ENCODE peak calls at places on chromosomes 6 and 20, in six cellular contexts. W is thoracic aorta; Y is CD8-positive, alpha-beta memory T cell; G is effector memory CD4-positive, alpha-beta T cell; J is left ventricle myocardium inferior; Q is left lung. Z is an unnamed sample. For H3K4me1, the result is how much of the 10 kb centered on the place peaks cover.

GRCh38 chr6:52409499-52409898 is 10.6 kb upstream of the EFHC1 start:
- DNase-seq in G (no peak), Q (no peak), Y (no peak), W (no peak), J (no peak), Z (no peak)

GRCh38 chr6:84428300-84428907 is 201.0 kb upstream of the CEP162 start:
- DNase-seq in J (peak), G (no peak), Y (no peak), Q (no peak), W (no peak), Z (peak)

GRCh38 chr20:2859330-2860121 is 13.8 kb upstream of the PTPRA start:
- DNase-seq in J (no peak), Y (no peak), W (no peak), Q (no peak), G (no peak), Z (no peak)

GRCh38 chr6:80535914-80536565 is 429.6 kb downstream of the BCKDHB start:
- DNase-seq in W (no peak), Q (no peak), G (no peak), J (no peak), Y (no peak), Z (no peak)

GRCh38 chr6:37688088-37688850 is 9.4 kb downstream of the MDGA1 start:
- DNase-seq in Y (no peak), G (no peak), J (no peak), Q (no peak), W (no peak), Z (no peak)

GRCh38 chr6:39335780-39336541 is 13.5 kb upstream of the KCNK16 start:
- DNase-seq in J (no peak), Q (no peak), W (no peak), G (no peak), Y (no peak), Z (no peak)

GRCh38 chr20:58722379-58722778 is 29.8 kb downstream of the NPEPL1 start:
- DNase-seq in Q (no peak), G (no peak), Y (no peak), W (no peak), J (no peak), Z (no peak)

GRCh38 chr20:63819224-63819917 is 11.7 kb downstream of the ZBTB46 start:
- DNase-seq in J (peak), W (no peak), Q (no peak), Y (no peak), G (no peak), Z (no peak)

GRCh38 chr20:61355096-61355495 is 103.0 kb downstream of the CDH4 start:
- DNase-seq in G (no peak), Q (no peak), J (no peak), W (no peak), Y (no peak), Z (no peak)

GRCh38 chr6:7561153-7561964 is 19.9 kb downstream of the DSP start:
- DNase-seq in G (no peak), J (no peak), W (no peak), Q (no peak), Y (no peak), Z (no peak)

GRCh38 chr6:159038914-159039884 is 5.6 kb downstream of the TAGAP start:
- DNase-seq in W (no peak), G (no peak), J (no peak), Y (no peak), Q (no peak), Z (no peak)

GRCh38 chr6:62285612-62286469 is at the start of gene KHDRBS2:
- DNase-seq in W (peak), Y (no peak), Q (peak), G (no peak), J (peak), Z (peak)

GRCh38 chr20:3612795-3613560 is 50.2 kb downstream of the GFRA4 start:
- DNase-seq in G (no peak), Q (no peak), Y (no peak), J (no peak), W (no peak), Z (no peak)

GRCh38 chr6:143634486-143634885 is 43.3 kb upstream of the PHACTR2 start:
- DNase-seq in Q (no peak), G (no peak), W (no peak), Y (no peak), J (no peak), Z (no peak)

GRCh38 chr6:35079311-35080000 is 61.7 kb downstream of the TCP11 start:
- DNase-seq in W (no peak), Q (no peak), Y (no peak), J (no peak), G (no peak), Z (peak)

GRCh38 chr6:130967502-130968469 is 95.3 kb downstream of the EPB41L2 start:
- DNase-seq in W (no peak), Q (no peak), G (no peak), Y (no peak), J (no peak), Z (no peak)

GRCh38 chr6:35072051-35072697 is 69.0 kb downstream of the TCP11 start:
- DNase-seq in Q (no peak), G (no peak), W (no peak), J (peak), Y (no peak), Z (no peak)

GRCh38 chr6:100913400-100914276 is 32.5 kb upstream of the ASCC3 start:
- DNase-seq in Q (no peak), J (no peak), Y (no peak), W (no peak), G (no peak), Z (no peak)

GRCh38 chr6:14074723-14075503 is 42.7 kb upstream of the CD83 start:
- DNase-seq in Q (no peak), W (no peak), J (no peak), G (no peak), Y (no peak), Z (no peak)

GRCh38 chr6:141598487-141598886 is 534.2 kb upstream of the GJE1 start:
- DNase-seq in J (no peak), Y (no peak), W (no peak), Q (no peak), G (no peak), Z (no peak)

GRCh38 chr6:101961357-101961756 is 567.8 kb downstream of the GRIK2 start:
- DNase-seq in J (no peak), G (no peak), Q (no peak), Y (no peak), W (no peak), Z (no peak)

DNA sequence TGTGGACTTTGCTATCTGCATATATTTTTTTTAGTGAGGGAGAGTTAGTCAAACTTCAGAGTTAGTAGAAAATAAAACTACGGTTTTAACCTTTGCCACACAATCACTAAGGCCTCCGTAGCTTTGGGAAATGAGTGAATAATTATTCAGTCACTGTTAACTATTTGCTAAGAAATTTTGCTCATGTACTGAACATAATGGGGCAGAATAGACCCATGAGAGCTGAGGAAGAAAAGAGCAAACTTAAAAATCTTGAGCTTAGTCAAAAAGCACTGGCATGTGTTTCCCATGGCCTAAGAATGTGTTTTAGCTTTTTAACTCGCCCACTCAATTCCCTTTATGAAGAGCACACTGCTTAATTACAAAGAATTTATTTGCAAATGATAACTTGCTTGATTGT is 60.4 kb upstream of the SUPT3H start:
- DNase-seq in Y (no peak), Q (no peak), W (no peak), G (no peak), J (no peak), Z (no peak)
- H3K4me1 ChIP-seq in Y (under half), Q (under half), W (under half), G (under half), J (under half), Z (under half)

DNA sequence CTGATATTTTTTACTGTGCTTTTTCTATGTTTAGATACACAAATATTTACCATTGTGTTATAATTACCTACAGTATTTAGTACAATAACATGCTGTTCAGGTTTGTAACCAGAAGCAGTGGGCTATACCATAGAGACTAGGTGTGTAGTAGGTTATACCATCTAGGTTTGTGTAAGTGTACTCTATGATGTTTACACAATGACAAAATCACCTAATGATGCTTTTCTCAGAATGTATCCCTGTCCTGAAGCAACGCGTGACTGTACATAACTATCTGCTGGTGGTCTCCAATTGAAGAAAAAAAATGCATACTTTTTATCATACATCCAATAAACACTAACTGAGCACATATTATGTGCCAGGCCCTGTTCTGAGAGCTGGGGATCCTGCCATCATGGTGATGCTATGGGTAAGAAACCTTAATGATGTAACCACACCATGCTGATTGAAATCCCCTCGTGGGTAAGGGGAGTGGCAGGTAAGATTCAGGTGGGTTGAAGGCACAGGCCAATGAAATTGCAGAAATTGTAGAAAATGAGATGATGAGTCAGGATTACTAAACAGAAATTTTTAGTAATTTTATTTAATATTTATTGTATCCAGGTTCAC is 76.8 kb downstream of the FYN start:
- DNase-seq in W (no peak), J (no peak), Q (no peak), G (no peak), Y (no peak), Z (no peak)
- H3K4me1 ChIP-seq in W (under half), J (half or more), Q (under half), G (under half), Y (half or more), Z (under half)

DNA sequence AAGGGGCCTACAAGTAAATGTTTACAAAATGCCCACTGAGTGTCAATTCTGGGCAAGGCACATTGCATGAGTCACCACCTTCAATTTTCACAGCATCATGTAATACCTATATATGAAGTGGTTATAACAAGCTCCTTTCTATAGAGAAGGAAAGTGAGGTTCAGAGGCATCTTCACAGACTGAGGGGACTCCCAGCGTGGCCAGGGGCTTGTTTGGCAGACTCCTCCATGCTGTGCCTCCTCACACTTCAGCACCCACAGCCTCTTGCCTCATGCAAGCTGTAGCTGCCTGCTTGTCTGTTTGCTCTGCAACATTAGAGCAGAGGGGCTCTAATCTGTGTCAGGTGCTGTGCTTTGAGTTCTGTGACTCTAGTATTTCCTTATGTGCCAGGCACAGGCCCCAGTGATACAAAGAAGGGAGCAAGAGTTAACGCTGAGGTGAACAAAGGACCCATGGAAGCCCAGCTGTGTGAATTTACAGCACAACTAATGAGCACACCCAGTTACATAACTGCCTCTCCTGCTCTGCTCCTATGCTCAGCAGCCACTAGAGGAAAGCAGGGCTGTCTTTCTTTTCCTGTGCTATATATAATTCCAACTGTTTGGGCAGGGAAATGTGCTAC is 72.3 kb downstream of the ZHX3 start:
- DNase-seq in G (no peak), J (no peak), Y (no peak), Q (no peak), W (no peak), Z (no peak)
- H3K4me1 ChIP-seq in G (under half), J (half or more), Y (under half), Q (under half), W (half or more), Z (half or more)

DNA sequence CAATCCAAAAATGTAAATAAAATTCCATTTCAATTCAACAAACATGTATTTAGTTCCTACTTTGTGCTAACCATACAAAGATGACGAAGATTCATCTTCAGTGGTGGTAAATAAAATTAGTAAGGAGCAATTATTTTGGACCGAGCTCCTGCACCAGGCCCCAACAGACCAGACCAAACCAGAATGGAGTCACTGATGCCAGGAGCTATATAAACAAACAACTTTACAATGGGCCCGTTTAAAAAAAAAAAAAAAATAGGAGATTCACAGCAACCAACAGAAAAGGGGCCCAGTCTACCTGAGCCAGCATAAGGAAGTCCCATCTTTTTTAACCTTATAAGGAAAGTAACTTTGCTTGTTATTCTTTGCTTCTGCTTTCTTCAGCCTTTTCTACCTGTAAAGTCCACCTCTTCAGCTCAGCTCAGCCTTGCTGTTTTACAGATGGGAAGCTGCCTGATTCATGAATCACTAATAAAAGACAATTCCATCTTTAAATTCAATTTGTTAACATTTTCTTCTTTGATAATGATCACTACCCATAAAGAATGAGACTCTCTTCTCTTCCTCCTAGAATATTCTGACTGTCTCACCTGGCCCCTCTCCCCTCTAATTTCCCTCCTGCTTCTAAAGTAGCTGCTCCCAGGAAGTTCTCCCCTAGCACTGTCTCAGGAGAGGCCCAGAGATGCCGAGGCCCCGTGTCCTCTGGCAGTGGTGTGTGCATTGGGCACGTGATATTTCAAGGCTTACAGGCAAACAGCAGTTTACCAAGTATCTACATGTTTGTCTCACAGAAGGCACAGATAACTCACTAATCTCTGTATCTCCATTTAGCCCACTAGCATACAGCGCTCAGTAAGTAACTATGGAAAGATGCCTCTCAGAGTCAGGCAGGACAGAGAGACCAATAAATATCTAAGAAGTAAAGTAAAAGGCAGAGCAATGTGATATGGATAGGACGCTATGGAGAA is 8.4 kb downstream of the MBOAT1 start:
- DNase-seq in Q (no peak), Y (no peak), J (no peak), G (no peak), W (no peak), Z (no peak)
- H3K4me1 ChIP-seq in Q (under half), Y (under half), J (half or more), G (under half), W (under half), Z (half or more)

GRCh38 chr6:156980515-156980914 is 203.3 kb downstream of the ARID1B start:
- DNase-seq in G (no peak), J (no peak), Q (no peak), Y (no peak), W (no peak), Z (no peak)
- H3K4me1 ChIP-seq in G (under half), J (half or more), Q (under half), Y (under half), W (under half), Z (half or more)

GRCh38 chr6:163548624-163549023 is 134.1 kb downstream of the QKI start:
- DNase-seq in G (no peak), J (no peak), Q (no peak), Y (no peak), W (no peak), Z (no peak)

GRCh38 chr6:163547287-163547686 is 132.8 kb downstream of the QKI start:
- DNase-seq in Y (no peak), G (no peak), W (no peak), J (no peak), Q (no peak), Z (no peak)

GRCh38 chr6:163539101-163539762 is 124.7 kb downstream of the QKI start:
- DNase-seq in Q (no peak), J (no peak), Y (no peak), W (no peak), G (no peak), Z (no peak)

GRCh38 chr6:163538331-163538730 is 123.8 kb downstream of the QKI start:
- DNase-seq in G (no peak), J (no peak), Y (no peak), W (no peak), Q (no peak), Z (no peak)

DNA sequence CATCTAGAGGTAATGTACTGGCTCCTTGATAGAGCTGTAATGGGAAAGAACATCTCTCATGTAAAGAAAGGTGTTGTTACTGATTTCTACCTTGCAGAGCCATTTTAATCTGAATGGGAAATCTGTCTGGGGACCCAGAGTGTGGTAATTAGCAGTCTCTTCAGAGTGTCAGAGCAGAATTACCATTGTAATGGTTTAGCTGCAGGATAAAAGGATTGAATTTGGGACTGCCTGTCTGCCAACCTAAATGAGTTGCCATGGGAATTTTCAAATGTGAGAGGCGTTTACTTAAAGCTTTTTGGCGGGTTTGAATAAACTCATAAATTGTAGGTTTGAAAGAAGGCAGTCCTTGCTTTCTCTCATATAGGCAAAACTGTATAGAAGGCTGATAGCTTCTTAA is 128.8 kb downstream of the QKI start:
- DNase-seq in Y (no peak), W (no peak), G (no peak), J (no peak), Q (no peak), Z (no peak)
- H3K4me1 ChIP-seq in Y (under half), W (under half), G (under half), J (half or more), Q (under half), Z (under half)

DNA sequence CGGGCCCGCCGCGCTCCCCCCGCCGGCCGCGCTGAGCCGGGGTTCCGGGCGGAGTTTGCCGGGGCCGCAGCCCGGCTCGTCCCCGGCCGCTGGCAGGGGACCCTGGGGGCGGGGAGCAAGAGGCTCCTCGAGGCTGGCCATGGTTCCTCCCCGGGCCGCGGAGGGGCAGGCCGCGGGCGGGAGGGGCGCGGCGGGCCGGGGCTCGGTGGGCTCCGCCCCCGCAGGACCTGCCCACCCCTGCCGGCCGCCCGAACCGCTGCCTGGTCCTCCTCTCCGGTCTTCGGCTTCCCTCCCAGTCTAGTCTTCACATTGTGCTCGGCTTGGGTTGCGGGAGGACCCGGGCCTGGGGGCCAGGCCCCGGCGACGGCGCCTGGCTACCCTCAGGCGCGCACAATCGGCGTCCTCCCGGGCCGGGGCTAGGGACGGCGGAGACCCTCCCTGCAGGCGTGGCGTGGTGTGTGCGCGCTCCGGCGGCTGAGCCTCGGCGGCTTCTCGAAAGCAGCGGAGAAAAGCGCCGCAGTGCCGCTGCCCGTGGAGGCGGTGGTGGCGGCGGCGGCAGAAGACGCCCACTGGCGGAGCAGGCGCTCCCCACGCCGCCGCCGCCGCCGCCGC is at the start of gene PDE10A:
- DNase-seq in W (no peak), J (peak), G (no peak), Q (no peak), Y (no peak), Z (no peak)
- H3K4me1 ChIP-seq in W (under half), J (half or more), G (under half), Q (under half), Y (under half), Z (under half)

GRCh38 chr6:1781152-1781848 is 171.6 kb downstream of the FOXC1 start:
- DNase-seq in Y (no peak), W (no peak), J (no peak), G (no peak), Q (no peak), Z (no peak)
- H3K4me1 ChIP-seq in Y (under half), W (under half), J (under half), G (under half), Q (under half), Z (under half)

DNA sequence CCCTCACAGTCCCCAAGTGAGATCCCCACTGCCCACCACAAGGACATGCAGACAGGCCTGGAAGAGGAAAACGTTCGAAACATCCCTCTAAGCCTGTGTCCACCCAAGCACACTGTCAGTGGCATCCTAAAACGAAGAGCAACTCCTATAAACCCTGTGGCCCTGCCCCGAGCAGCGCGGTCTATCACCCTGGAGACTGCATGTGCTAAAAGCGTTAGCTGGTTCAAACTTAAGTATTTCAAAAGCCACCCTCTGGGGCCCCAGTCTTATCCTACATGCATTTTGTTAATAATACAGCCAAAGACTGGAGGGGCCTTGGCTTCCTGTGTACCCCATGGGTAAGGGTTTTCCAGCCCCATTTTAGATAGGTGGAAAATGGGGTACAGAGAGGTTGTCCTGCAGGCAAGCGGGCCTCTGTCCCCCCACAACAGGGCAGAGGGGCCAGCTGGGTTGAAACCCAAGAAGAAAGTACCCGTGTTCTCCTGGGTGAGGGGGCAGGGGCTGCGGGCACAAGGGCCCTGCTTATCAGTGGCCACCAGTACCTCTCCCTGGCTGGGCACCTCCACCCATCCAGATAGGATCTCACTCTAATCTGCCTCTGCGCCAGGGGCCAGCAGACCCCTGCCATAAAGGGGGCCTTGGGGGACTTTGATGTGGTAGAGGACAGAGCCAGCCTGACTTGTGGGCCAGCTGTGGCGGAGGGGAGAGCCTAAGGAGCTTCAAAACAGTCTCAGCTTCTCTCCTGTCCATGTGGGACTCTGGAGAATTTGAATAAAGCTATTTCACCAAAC is 28.3 kb downstream of the PREX1 start:
- DNase-seq in Y (no peak), J (no peak), Q (no peak), W (no peak), G (no peak), Z (no peak)
- H3K4me1 ChIP-seq in Y (half or more), J (under half), Q (under half), W (under half), G (under half), Z (under half)